ENCODE peak calls at places on chromosomes 1 and 21, in six cellular contexts. T, D, I, G, F and C are unnamed samples.
A peak's percentile ranks its signal among the peaks of the same experiment; 100 is the strongest.

GRCh38 chr1:213070399-213070798 is 19.4 kb downstream of the RPS6KC1 start:
- ATAC-seq in T (peak; percentile 92), D (peak; percentile 84), I (peak; percentile 85), G (peak; percentile 58), F (no peak), C (no peak)

GRCh38 chr1:99681583-99681982 is 35.7 kb downstream of the PALMD start:
- ATAC-seq in T (no peak), D (no peak), I (no peak), G (no peak), F (no peak), C (no peak)

GRCh38 chr1:11671544-11672286 is 7.7 kb downstream of the FBXO6 start:
- ATAC-seq in T (peak; percentile 9), D (peak; percentile 85), I (peak; percentile 82), G (no peak), F (no peak), C (no peak)

GRCh38 chr21:46480466-46480865 is 21.8 kb downstream of the DIP2A start:
- ATAC-seq in T (no peak), D (peak; percentile 66), I (no peak), G (no peak), F (no peak), C (no peak)

GRCh38 chr1:234755449-234755863 is 145.5 kb upstream of the IRF2BP2 start:
- ATAC-seq in T (no peak), D (no peak), I (peak; percentile 69), G (peak; percentile 91), F (no peak), C (peak; percentile 86)

GRCh38 chr21:37558676-37559204 is 192.2 kb downstream of the DYRK1A start:
- ATAC-seq in T (no peak), D (no peak), I (no peak), G (no peak), F (no peak), C (no peak)

GRCh38 chr1:77413541-77414335 is 131.9 kb downstream of the AK5 start:
- ATAC-seq in T (peak; percentile 89), D (no peak), I (no peak), G (peak; percentile 65), F (no peak), C (no peak)

GRCh38 chr1:164644268-164644667 is 85.3 kb downstream of the PBX1 start:
- ATAC-seq in T (no peak), D (no peak), I (no peak), G (no peak), F (no peak), C (no peak)

GRCh38 chr1:201126832-201127754 is at the start of gene ASCL5:
- ATAC-seq in T (no peak), D (peak; percentile 91), I (peak; percentile 18), G (peak; percentile 28), F (peak; percentile 80), C (no peak)

GRCh38 chr1:99707535-99708142 is 58.8 kb downstream of the FRRS1 start:
- ATAC-seq in T (peak; percentile 86), D (peak; percentile 74), I (peak; percentile 89), G (peak; percentile 89), F (peak; percentile 56), C (peak; percentile 70)

GRCh38 chr1:16189003-16189402 is 23.4 kb downstream of the ARHGEF19 start:
- ATAC-seq in T (no peak), D (peak; percentile 49), I (peak; percentile 10), G (peak; percentile 57), F (peak; percentile 71), C (peak; percentile 32)

GRCh38 chr1:25772692-25773245 is 27.2 kb upstream of the SELENON start:
- ATAC-seq in T (no peak), D (no peak), I (no peak), G (no peak), F (no peak), C (no peak)

GRCh38 chr1:15735304-15736034 is 589 bp upstream of the SLC25A34 start:
- ATAC-seq in T (peak; percentile 9), D (peak; percentile 2), I (no peak), G (no peak), F (no peak), C (peak; percentile 4)

GRCh38 chr1:119467857-119468666 is 38.9 kb upstream of the HSD3B1 start:
- ATAC-seq in T (no peak), D (peak; percentile 93), I (no peak), G (peak; percentile 45), F (no peak), C (peak; percentile 60)

GRCh38 chr1:9284061-9284460 is 8.6 kb upstream of the SPSB1 start:
- ATAC-seq in T (no peak), D (no peak), I (no peak), G (no peak), F (no peak), C (no peak)

GRCh38 chr1:226588484-226588883 is 39.9 kb downstream of the STUM start:
- ATAC-seq in T (no peak), D (no peak), I (no peak), G (no peak), F (no peak), C (peak; percentile 64)

GRCh38 chr1:54627181-54627580 is 3.9 kb upstream of the FAM151A start:
- ATAC-seq in T (no peak), D (no peak), I (no peak), G (no peak), F (no peak), C (no peak)

GRCh38 chr1:229478852-229479251 is 29.3 kb downstream of the NUP133 start:
- ATAC-seq in T (peak; percentile 83), D (no peak), I (no peak), G (no peak), F (no peak), C (no peak)

GRCh38 chr1:156775799-156776198 is 8.5 kb downstream of the PRCC start:
- ATAC-seq in T (no peak), D (no peak), I (no peak), G (no peak), F (no peak), C (no peak)

GRCh38 chr1:99781798-99782197 is 15.4 kb upstream of the FRRS1 start:
- ATAC-seq in T (no peak), D (no peak), I (peak; percentile 62), G (no peak), F (no peak), C (no peak)

GRCh38 chr1:24351918-24352637 is 32.9 kb downstream of the GRHL3 start:
- ATAC-seq in T (no peak), D (no peak), I (no peak), G (no peak), F (peak; percentile 62), C (no peak)

GRCh38 chr1:229452956-229453801 is 19.3 kb upstream of the ACTA1 start:
- ATAC-seq in T (peak; percentile 38), D (no peak), I (peak; percentile 72), G (no peak), F (peak; percentile 85), C (no peak)

GRCh38 chr1:44559913-44560312 is 114.4 kb downstream of the TMEM53 start:
- ATAC-seq in T (no peak), D (no peak), I (no peak), G (no peak), F (no peak), C (no peak)

GRCh38 chr1:175818929-175819328 is 75.5 kb upstream of the TNR start:
- ATAC-seq in T (no peak), D (no peak), I (no peak), G (no peak), F (no peak), C (no peak)

GRCh38 chr21:46221664-46222435 is 6.7 kb downstream of the LSS start:
- ATAC-seq in T (no peak), D (no peak), I (no peak), G (no peak), F (no peak), C (no peak)

GRCh38 chr1:63537940-63538339 is 14.6 kb downstream of the EFCAB7 start:
- ATAC-seq in T (no peak), D (no peak), I (no peak), G (no peak), F (no peak), C (no peak)

GRCh38 chr1:173117108-173117633 is 66.4 kb upstream of the TNFSF18 start:
- ATAC-seq in T (no peak), D (no peak), I (no peak), G (peak; percentile 32), F (no peak), C (no peak)

GRCh38 chr1:85198864-85199263 is 2.0 kb downstream of the SYDE2 start:
- ATAC-seq in T (no peak), D (no peak), I (no peak), G (no peak), F (no peak), C (no peak)

GRCh38 chr1:184493987-184494388 is 107.2 kb downstream of the C1orf21 start:
- ATAC-seq in T (no peak), D (no peak), I (no peak), G (no peak), F (no peak), C (peak; percentile 50)

GRCh38 chr1:82162526-82163420 is 362.0 kb downstream of the ADGRL2 start:
- ATAC-seq in T (peak; percentile 25), D (no peak), I (no peak), G (peak; percentile 35), F (no peak), C (no peak)

GRCh38 chr1:238660849-238661248 is 725.5 kb upstream of the CHRM3 start:
- ATAC-seq in T (no peak), D (no peak), I (no peak), G (no peak), F (no peak), C (no peak)
- TF ChIP-seq EP300 in T (no peak), D (no peak), I (no peak), G (no peak), F (no peak), C (no peak)

GRCh38 chr1:57310992-57311790 is 112.7 kb downstream of the DAB1 start:
- ATAC-seq in T (no peak), D (peak; percentile 75), I (no peak), G (no peak), F (no peak), C (no peak)
- TF ChIP-seq EP300 in T (no peak), D (no peak), I (no peak), G (no peak), F (no peak), C (no peak)

DNA sequence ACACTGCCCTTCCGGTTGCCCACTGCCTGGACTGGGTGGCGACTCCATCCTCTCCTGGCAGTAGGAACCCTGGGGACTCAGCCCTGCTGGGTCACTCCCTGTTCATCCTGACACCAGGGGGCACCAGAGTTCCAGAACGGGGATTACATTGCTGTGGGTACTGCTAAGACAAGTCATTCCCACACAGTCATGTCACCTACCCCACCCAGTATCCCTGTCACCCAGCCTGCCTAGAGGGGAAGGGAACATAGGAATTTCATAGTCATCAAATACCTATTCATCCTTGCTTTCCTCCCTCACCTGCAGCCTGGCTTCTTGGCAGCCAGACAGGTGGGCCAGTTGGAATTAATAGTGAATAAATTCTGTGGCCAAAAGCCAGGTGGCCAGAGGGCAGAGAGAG is 9.8 kb upstream of the SFN start:
- ATAC-seq in T (peak; percentile 98), D (peak; percentile 90), I (peak; percentile 98), G (peak; percentile 81), F (peak; percentile 67), C (peak; percentile 87)
- TF ChIP-seq EP300 in T (no peak), D (no peak), I (no peak), G (no peak), F (no peak), C (no peak)

GRCh38 chr21:43333301-43334062 is 93.4 kb downstream of the SIK1 start:
- ATAC-seq in T (no peak), D (peak; percentile 78), I (no peak), G (peak; percentile 63), F (peak; percentile 78), C (peak; percentile 59)
- TF ChIP-seq EP300 in T (no peak), D (no peak), I (no peak), G (peak; percentile 49), F (peak; percentile 89), C (no peak)